ENCODE peak calls at places on chromosomes 3 and 15, in seven cellular contexts. One of them, this sample, is unnamed.

GRCh38 chr3:20990896-20991295 is 760.1 kb downstream of the ZNF385D start:
- DNase-seq in A673: no peak
- DNase-seq in lower lobe of right lung: no peak
- DNase-seq in endodermal cell: no peak
- DNase-seq in mesendoderm: peak; percentile 58
- DNase-seq in right atrium auricular region: no peak
- DNase-seq in CD4-positive, alpha-beta T cell: no peak
- DNase-seq in this sample: no peak

GRCh38 chr3:106355873-106356272 is 487.1 kb upstream of the CBLB start:
- DNase-seq in A673: no peak
- DNase-seq in lower lobe of right lung: no peak
- DNase-seq in endodermal cell: no peak
- DNase-seq in mesendoderm: no peak
- DNase-seq in right atrium auricular region: no peak
- DNase-seq in CD4-positive, alpha-beta T cell: no peak
- DNase-seq in this sample: no peak

GRCh38 chr15:40343512-40343911 is 2.8 kb upstream of the CCDC9B start:
- DNase-seq in A673: peak; percentile 51
- DNase-seq in lower lobe of right lung: no peak
- DNase-seq in endodermal cell: no peak
- DNase-seq in mesendoderm: no peak
- DNase-seq in right atrium auricular region: no peak
- DNase-seq in CD4-positive, alpha-beta T cell: no peak
- DNase-seq in this sample: peak; percentile 97

GRCh38 chr3:148790841-148791240 is 36.8 kb upstream of the CPB1 start:
- DNase-seq in A673: no peak
- DNase-seq in lower lobe of right lung: no peak
- DNase-seq in endodermal cell: no peak
- DNase-seq in mesendoderm: no peak
- DNase-seq in right atrium auricular region: no peak
- DNase-seq in CD4-positive, alpha-beta T cell: no peak
- DNase-seq in this sample: no peak

GRCh38 chr3:39808467-39809180 is 785 bp upstream of the MYRIP start:
- DNase-seq in A673: peak; percentile 3
- DNase-seq in lower lobe of right lung: no peak
- DNase-seq in endodermal cell: peak; percentile 85
- DNase-seq in mesendoderm: peak; percentile 74
- DNase-seq in right atrium auricular region: no peak
- DNase-seq in CD4-positive, alpha-beta T cell: no peak
- DNase-seq in this sample: peak; percentile 55

GRCh38 chr15:92899910-92900711 is at the start of gene CHD2:
- DNase-seq in A673: peak; percentile 91
- DNase-seq in lower lobe of right lung: peak; percentile 72
- DNase-seq in endodermal cell: peak; percentile 89
- DNase-seq in mesendoderm: peak; percentile 98
- DNase-seq in right atrium auricular region: peak; percentile 75
- DNase-seq in CD4-positive, alpha-beta T cell: peak; percentile 51
- DNase-seq in this sample: peak; percentile 74

GRCh38 chr15:31867536-31868442 is 162.5 kb upstream of the CHRNA7 start:
- DNase-seq in A673: peak; percentile 65
- DNase-seq in lower lobe of right lung: peak; percentile 70
- DNase-seq in endodermal cell: peak; percentile 91
- DNase-seq in mesendoderm: peak; percentile 87
- DNase-seq in right atrium auricular region: no peak
- DNase-seq in CD4-positive, alpha-beta T cell: peak; percentile 36
- DNase-seq in this sample: peak; percentile 85

GRCh38 chr3:88059380-88060160 is 515 bp downstream of the ZNF654 start:
- DNase-seq in A673: no peak
- DNase-seq in lower lobe of right lung: no peak
- DNase-seq in endodermal cell: no peak
- DNase-seq in mesendoderm: peak; percentile 54
- DNase-seq in right atrium auricular region: no peak
- DNase-seq in CD4-positive, alpha-beta T cell: no peak
- DNase-seq in this sample: peak; percentile 55

GRCh38 chr3:153163349-153164008 is 1.5 kb downstream of the RAP2B start:
- DNase-seq in A673: peak; percentile 49
- DNase-seq in lower lobe of right lung: no peak
- DNase-seq in endodermal cell: no peak
- DNase-seq in mesendoderm: no peak
- DNase-seq in right atrium auricular region: no peak
- DNase-seq in CD4-positive, alpha-beta T cell: no peak
- DNase-seq in this sample: no peak

GRCh38 chr3:40951636-40952035 is 247.7 kb upstream of the CTNNB1 start:
- DNase-seq in A673: no peak
- DNase-seq in lower lobe of right lung: no peak
- DNase-seq in endodermal cell: no peak
- DNase-seq in mesendoderm: no peak
- DNase-seq in right atrium auricular region: no peak
- DNase-seq in CD4-positive, alpha-beta T cell: no peak
- DNase-seq in this sample: no peak

GRCh38 chr3:98359993-98360675 is 6.5 kb downstream of the OR5K4 start:
- DNase-seq in A673: peak; percentile 1
- DNase-seq in lower lobe of right lung: no peak
- DNase-seq in endodermal cell: peak; percentile 60
- DNase-seq in mesendoderm: peak; percentile 70
- DNase-seq in right atrium auricular region: no peak
- DNase-seq in CD4-positive, alpha-beta T cell: no peak
- DNase-seq in this sample: no peak

GRCh38 chr15:39376371-39376909 is 204.4 kb upstream of the THBS1 start:
- DNase-seq in A673: no peak
- DNase-seq in lower lobe of right lung: no peak
- DNase-seq in endodermal cell: no peak
- DNase-seq in mesendoderm: no peak
- DNase-seq in right atrium auricular region: no peak
- DNase-seq in CD4-positive, alpha-beta T cell: no peak
- DNase-seq in this sample: no peak

GRCh38 chr15:31254431-31255175 is 72.0 kb upstream of the KLF13 start:
- DNase-seq in A673: no peak
- DNase-seq in lower lobe of right lung: no peak
- DNase-seq in endodermal cell: no peak
- DNase-seq in mesendoderm: no peak
- DNase-seq in right atrium auricular region: no peak
- DNase-seq in CD4-positive, alpha-beta T cell: no peak
- DNase-seq in this sample: peak; percentile 94

GRCh38 chr3:123069021-123069381 is 2.2 kb downstream of the PDIA5 start:
- DNase-seq in A673: no peak
- DNase-seq in lower lobe of right lung: no peak
- DNase-seq in endodermal cell: peak; percentile 54
- DNase-seq in mesendoderm: no peak
- DNase-seq in right atrium auricular region: no peak
- DNase-seq in CD4-positive, alpha-beta T cell: no peak
- DNase-seq in this sample: no peak

GRCh38 chr15:50206020-50206419 is 24.0 kb downstream of the SLC27A2 start:
- DNase-seq in A673: no peak
- DNase-seq in lower lobe of right lung: no peak
- DNase-seq in endodermal cell: no peak
- DNase-seq in mesendoderm: no peak
- DNase-seq in right atrium auricular region: no peak
- DNase-seq in CD4-positive, alpha-beta T cell: no peak
- DNase-seq in this sample: no peak

GRCh38 chr3:161395613-161396012 is 24.3 kb upstream of the SPTSSB start:
- DNase-seq in A673: no peak
- DNase-seq in lower lobe of right lung: no peak
- DNase-seq in endodermal cell: no peak
- DNase-seq in mesendoderm: no peak
- DNase-seq in right atrium auricular region: no peak
- DNase-seq in CD4-positive, alpha-beta T cell: no peak
- DNase-seq in this sample: no peak
- H3K27ac ChIP-seq in A673: no peak overlapping the region
- H3K27ac ChIP-seq in lower lobe of right lung: no peak overlapping the region
- H3K27ac ChIP-seq in endodermal cell: no peak overlapping the region
- H3K27ac ChIP-seq in mesendoderm: no peak overlapping the region
- H3K27ac ChIP-seq in right atrium auricular region: no peak overlapping the region
- H3K27ac ChIP-seq in CD4-positive, alpha-beta T cell: no peak overlapping the region
- H3K27ac ChIP-seq in this sample: no peak overlapping the region

GRCh38 chr3:127461286-127461685 is 129.2 kb downstream of the TPRA1 start:
- DNase-seq in A673: no peak
- DNase-seq in lower lobe of right lung: no peak
- DNase-seq in endodermal cell: no peak
- DNase-seq in mesendoderm: no peak
- DNase-seq in right atrium auricular region: no peak
- DNase-seq in CD4-positive, alpha-beta T cell: no peak
- DNase-seq in this sample: peak; percentile 30

GRCh38 chr3:127467386-127467785 is 123.1 kb downstream of the TPRA1 start:
- DNase-seq in A673: peak; percentile 16
- DNase-seq in lower lobe of right lung: no peak
- DNase-seq in endodermal cell: peak; percentile 65
- DNase-seq in mesendoderm: peak; percentile 55
- DNase-seq in right atrium auricular region: no peak
- DNase-seq in CD4-positive, alpha-beta T cell: no peak
- DNase-seq in this sample: no peak

GRCh38 chr3:127459891-127460290 is 130.6 kb downstream of the TPRA1 start:
- DNase-seq in A673: no peak
- DNase-seq in lower lobe of right lung: no peak
- DNase-seq in endodermal cell: no peak
- DNase-seq in mesendoderm: no peak
- DNase-seq in right atrium auricular region: no peak
- DNase-seq in CD4-positive, alpha-beta T cell: no peak
- DNase-seq in this sample: peak; percentile 44

GRCh38 chr3:127462111-127462655 is 128.3 kb downstream of the TPRA1 start:
- DNase-seq in A673: no peak
- DNase-seq in lower lobe of right lung: peak; percentile 27
- DNase-seq in endodermal cell: no peak
- DNase-seq in mesendoderm: no peak
- DNase-seq in right atrium auricular region: no peak
- DNase-seq in CD4-positive, alpha-beta T cell: no peak
- DNase-seq in this sample: peak; percentile 55

GRCh38 chr3:127464642-127465041 is 125.9 kb downstream of the TPRA1 start:
- DNase-seq in A673: no peak
- DNase-seq in lower lobe of right lung: no peak
- DNase-seq in endodermal cell: no peak
- DNase-seq in mesendoderm: no peak
- DNase-seq in right atrium auricular region: no peak
- DNase-seq in CD4-positive, alpha-beta T cell: no peak
- DNase-seq in this sample: peak; percentile 53
- H3K27ac ChIP-seq in A673: no peak overlapping the region
- H3K27ac ChIP-seq in lower lobe of right lung: no peak overlapping the region
- H3K27ac ChIP-seq in endodermal cell: no peak overlapping the region
- H3K27ac ChIP-seq in mesendoderm: no peak overlapping the region
- H3K27ac ChIP-seq in right atrium auricular region: no peak overlapping the region
- H3K27ac ChIP-seq in CD4-positive, alpha-beta T cell: no peak overlapping the region
- H3K27ac ChIP-seq in this sample: no peak overlapping the region

DNA sequence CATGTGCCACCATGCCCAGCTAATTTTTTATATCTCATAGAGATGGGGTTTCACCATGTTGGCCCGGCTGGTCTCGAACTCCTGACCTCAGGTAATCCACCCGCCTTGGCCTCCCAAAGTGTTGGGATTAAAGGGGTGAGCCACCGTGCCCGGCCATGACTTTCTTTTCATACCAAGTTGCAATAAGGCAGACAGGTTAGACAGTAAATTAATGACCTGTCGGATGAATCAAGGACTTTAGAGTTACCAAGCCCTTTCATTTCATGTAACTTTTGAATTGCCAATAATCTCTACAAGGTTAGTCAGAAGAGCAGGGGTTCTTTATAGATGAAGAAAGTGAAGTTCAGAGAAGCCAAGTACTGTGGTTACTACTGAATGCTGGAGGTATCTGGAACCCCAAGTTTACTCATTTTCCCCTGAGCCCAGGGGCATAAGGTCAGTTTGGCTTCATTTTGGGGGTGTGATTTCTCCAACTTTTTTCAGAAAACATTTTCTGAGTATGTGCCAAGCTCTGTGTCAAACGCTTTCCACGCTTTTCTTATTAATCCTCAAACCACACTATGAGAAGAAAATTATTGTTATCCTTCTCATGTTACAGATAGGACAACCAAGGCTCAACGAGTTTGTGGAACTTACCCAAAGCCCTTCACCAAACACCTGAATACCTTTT is 11.9 kb downstream of the PRICKLE2 start:
- DNase-seq in A673: no peak
- DNase-seq in lower lobe of right lung: no peak
- DNase-seq in endodermal cell: no peak
- DNase-seq in mesendoderm: no peak
- DNase-seq in right atrium auricular region: no peak
- DNase-seq in CD4-positive, alpha-beta T cell: no peak
- DNase-seq in this sample: no peak
- H3K27ac ChIP-seq in A673: no peak overlapping the region
- H3K27ac ChIP-seq in lower lobe of right lung: peak overlapping the region; percentile 68
- H3K27ac ChIP-seq in endodermal cell: no peak overlapping the region
- H3K27ac ChIP-seq in mesendoderm: no peak overlapping the region
- H3K27ac ChIP-seq in right atrium auricular region: peak overlapping the region; percentile 82
- H3K27ac ChIP-seq in CD4-positive, alpha-beta T cell: no peak overlapping the region
- H3K27ac ChIP-seq in this sample: peak overlapping the region; percentile 86

GRCh38 chr15:90743407-90743806 is 26.3 kb downstream of the BLM start:
- DNase-seq in A673: no peak
- DNase-seq in lower lobe of right lung: no peak
- DNase-seq in endodermal cell: no peak
- DNase-seq in mesendoderm: no peak
- DNase-seq in right atrium auricular region: no peak
- DNase-seq in CD4-positive, alpha-beta T cell: no peak
- DNase-seq in this sample: no peak
- H3K27ac ChIP-seq in A673: peak overlapping the region; percentile 11
- H3K27ac ChIP-seq in lower lobe of right lung: no peak overlapping the region
- H3K27ac ChIP-seq in endodermal cell: no peak overlapping the region
- H3K27ac ChIP-seq in mesendoderm: no peak overlapping the region
- H3K27ac ChIP-seq in right atrium auricular region: no peak overlapping the region
- H3K27ac ChIP-seq in CD4-positive, alpha-beta T cell: no peak overlapping the region
- H3K27ac ChIP-seq in this sample: no peak overlapping the region

GRCh38 chr3:24157106-24157505 is 212.0 kb downstream of the NR1D2 start:
- DNase-seq in A673: no peak
- DNase-seq in lower lobe of right lung: no peak
- DNase-seq in endodermal cell: no peak
- DNase-seq in mesendoderm: no peak
- DNase-seq in right atrium auricular region: no peak
- DNase-seq in CD4-positive, alpha-beta T cell: no peak
- DNase-seq in this sample: no peak
- H3K27ac ChIP-seq in A673: no peak overlapping the region
- H3K27ac ChIP-seq in lower lobe of right lung: no peak overlapping the region
- H3K27ac ChIP-seq in endodermal cell: no peak overlapping the region
- H3K27ac ChIP-seq in mesendoderm: no peak overlapping the region
- H3K27ac ChIP-seq in right atrium auricular region: no peak overlapping the region
- H3K27ac ChIP-seq in CD4-positive, alpha-beta T cell: no peak overlapping the region
- H3K27ac ChIP-seq in this sample: no peak overlapping the region

This sample was measured in osteoblast.